ENCODE peak calls at places on chromosome 14, in five cellular contexts. One of them, this sample, is unnamed.

GRCh38 chr14:44788612-44789011 is 173.1 kb downstream of the KLHL28 start:
- DNase-seq in left ventricle myocardium inferior: no peak
- DNase-seq in body of pancreas: no peak
- DNase-seq in fibroblast of mammary gland: no peak
- DNase-seq in uterus: no peak
- DNase-seq in this sample: no peak

GRCh38 chr14:91872011-91872476 is 4.7 kb upstream of the TC2N start:
- DNase-seq in fibroblast of mammary gland: peak
- DNase-seq in left ventricle myocardium inferior: no peak
- DNase-seq in uterus: no peak
- DNase-seq in body of pancreas: peak
- DNase-seq in this sample: no peak

GRCh38 chr14:21068521-21069387 is 1.4 kb upstream of the ARHGEF40 start:
- DNase-seq in fibroblast of mammary gland: peak
- DNase-seq in uterus: peak
- DNase-seq in left ventricle myocardium inferior: peak
- DNase-seq in body of pancreas: peak
- DNase-seq in this sample: no peak

GRCh38 chr14:93533864-93534263 is 103.1 kb downstream of the UNC79 start:
- DNase-seq in body of pancreas: no peak
- DNase-seq in left ventricle myocardium inferior: no peak
- DNase-seq in uterus: no peak
- DNase-seq in fibroblast of mammary gland: no peak
- DNase-seq in this sample: no peak

GRCh38 chr14:46250113-46250703 is 401.4 kb downstream of the RPL10L start:
- DNase-seq in fibroblast of mammary gland: peak
- DNase-seq in uterus: no peak
- DNase-seq in left ventricle myocardium inferior: no peak
- DNase-seq in body of pancreas: no peak
- DNase-seq in this sample: no peak

GRCh38 chr14:64758711-64759554 is 54.7 kb downstream of the PLEKHG3 start:
- DNase-seq in body of pancreas: peak
- DNase-seq in fibroblast of mammary gland: peak
- DNase-seq in left ventricle myocardium inferior: peak
- DNase-seq in uterus: peak
- DNase-seq in this sample: peak

GRCh38 chr14:65132855-65133254 is 30.5 kb upstream of the MAX start:
- DNase-seq in left ventricle myocardium inferior: no peak
- DNase-seq in uterus: no peak
- DNase-seq in fibroblast of mammary gland: no peak
- DNase-seq in body of pancreas: no peak
- DNase-seq in this sample: no peak

GRCh38 chr14:69694730-69695663 is 71.9 kb upstream of the SRSF5 start:
- DNase-seq in body of pancreas: no peak
- DNase-seq in uterus: no peak
- DNase-seq in left ventricle myocardium inferior: no peak
- DNase-seq in fibroblast of mammary gland: no peak
- DNase-seq in this sample: no peak

GRCh38 chr14:64074961-64075619 is 219.1 kb downstream of the ESR2 start:
- DNase-seq in left ventricle myocardium inferior: no peak
- DNase-seq in uterus: no peak
- DNase-seq in body of pancreas: no peak
- DNase-seq in fibroblast of mammary gland: peak
- DNase-seq in this sample: peak

GRCh38 chr14:91388551-91388975 is 29.1 kb downstream of the CCDC88C start:
- DNase-seq in left ventricle myocardium inferior: no peak
- DNase-seq in uterus: no peak
- DNase-seq in body of pancreas: no peak
- DNase-seq in fibroblast of mammary gland: no peak
- DNase-seq in this sample: no peak

GRCh38 chr14:106277503-106277902 is 751.1 kb downstream of the TMEM121 start:
- DNase-seq in fibroblast of mammary gland: no peak
- DNase-seq in left ventricle myocardium inferior: no peak
- DNase-seq in uterus: no peak
- DNase-seq in body of pancreas: peak
- DNase-seq in this sample: no peak

GRCh38 chr14:25833341-25834121 is 764.3 kb downstream of the NOVA1 start:
- DNase-seq in uterus: peak
- DNase-seq in body of pancreas: peak
- DNase-seq in left ventricle myocardium inferior: no peak
- DNase-seq in fibroblast of mammary gland: peak
- DNase-seq in this sample: peak

GRCh38 chr14:52700701-52701172 is 5.4 kb upstream of the ERO1A start:
- DNase-seq in uterus: no peak
- DNase-seq in left ventricle myocardium inferior: no peak
- DNase-seq in fibroblast of mammary gland: peak
- DNase-seq in body of pancreas: peak
- DNase-seq in this sample: no peak

GRCh38 chr14:69917287-69917686 is 38.1 kb downstream of the SMOC1 start:
- DNase-seq in left ventricle myocardium inferior: no peak
- DNase-seq in uterus: no peak
- DNase-seq in fibroblast of mammary gland: peak
- DNase-seq in body of pancreas: no peak
- DNase-seq in this sample: no peak

GRCh38 chr14:100688598-100689499 is 37.8 kb upstream of the DLK1 start:
- DNase-seq in body of pancreas: no peak
- DNase-seq in fibroblast of mammary gland: peak
- DNase-seq in uterus: no peak
- DNase-seq in left ventricle myocardium inferior: no peak
- DNase-seq in this sample: peak

GRCh38 chr14:76056128-76056527 is 70.6 kb downstream of the IFT43 start:
- DNase-seq in left ventricle myocardium inferior: no peak
- DNase-seq in body of pancreas: no peak
- DNase-seq in uterus: no peak
- DNase-seq in fibroblast of mammary gland: peak
- DNase-seq in this sample: no peak

GRCh38 chr14:68790656-68791077 is 2.2 kb downstream of the ZFP36L1 start:
- DNase-seq in uterus: no peak
- DNase-seq in left ventricle myocardium inferior: no peak
- DNase-seq in body of pancreas: no peak
- DNase-seq in fibroblast of mammary gland: no peak
- DNase-seq in this sample: no peak

GRCh38 chr14:23695220-23695999 is 59.2 kb downstream of the DHRS2 start:
- DNase-seq in left ventricle myocardium inferior: peak
- DNase-seq in uterus: no peak
- DNase-seq in body of pancreas: peak
- DNase-seq in fibroblast of mammary gland: no peak
- DNase-seq in this sample: no peak

GRCh38 chr14:100592461-100592871 is 5.2 kb upstream of the BEGAIN start:
- DNase-seq in body of pancreas: no peak
- DNase-seq in left ventricle myocardium inferior: no peak
- DNase-seq in fibroblast of mammary gland: no peak
- DNase-seq in uterus: no peak
- DNase-seq in this sample: no peak

GRCh38 chr14:52694761-52695480 is 437 bp downstream of the ERO1A start:
- DNase-seq in uterus: no peak
- DNase-seq in fibroblast of mammary gland: peak
- DNase-seq in left ventricle myocardium inferior: peak
- DNase-seq in body of pancreas: peak
- DNase-seq in this sample: no peak

GRCh38 chr14:95901014-95901413 is 24.4 kb downstream of the TUNAR start:
- DNase-seq in fibroblast of mammary gland: peak
- DNase-seq in uterus: no peak
- DNase-seq in body of pancreas: no peak
- DNase-seq in left ventricle myocardium inferior: no peak
- DNase-seq in this sample: no peak

GRCh38 chr14:95098984-95099599 is 58.2 kb downstream of the DICER1 start:
- DNase-seq in body of pancreas: peak
- DNase-seq in uterus: peak
- DNase-seq in fibroblast of mammary gland: peak
- DNase-seq in left ventricle myocardium inferior: peak
- DNase-seq in this sample: no peak

GRCh38 chr14:94543450-94544123 is 17.7 kb upstream of the SERPINA4 start:
- DNase-seq in uterus: no peak
- DNase-seq in fibroblast of mammary gland: no peak
- DNase-seq in body of pancreas: peak
- DNase-seq in left ventricle myocardium inferior: no peak
- DNase-seq in this sample: no peak

DNA sequence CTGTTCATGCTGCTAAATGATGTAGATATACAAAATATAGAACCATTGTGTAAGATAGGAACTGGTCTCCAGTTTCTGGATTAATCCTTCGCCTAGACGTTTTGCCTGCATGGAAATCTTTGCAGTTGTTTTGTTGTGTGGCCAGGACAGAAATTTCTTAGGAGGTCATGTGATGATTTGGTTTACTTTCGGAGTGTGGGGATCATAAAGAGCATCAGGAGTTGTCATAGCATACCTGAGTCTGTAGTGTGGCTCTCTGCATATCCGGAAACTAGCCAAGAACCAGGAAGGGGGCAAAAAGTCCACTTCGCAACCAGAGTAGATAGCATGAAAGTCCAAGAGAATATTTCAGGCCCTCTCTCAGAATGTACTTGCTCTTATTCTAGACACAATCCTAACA is 3.1 kb downstream of the SAMD4A start:
- DNase-seq in left ventricle myocardium inferior: no peak
- DNase-seq in fibroblast of mammary gland: no peak
- DNase-seq in body of pancreas: no peak
- DNase-seq in uterus: no peak
- DNase-seq in this sample: no peak
- H3K4me3 ChIP-seq in left ventricle myocardium inferior: peak
- H3K4me3 ChIP-seq in fibroblast of mammary gland: peak
- H3K4me3 ChIP-seq in body of pancreas: no peak
- H3K4me3 ChIP-seq in uterus: no peak
- H3K4me3 ChIP-seq in this sample: no peak

GRCh38 chr14:36238666-36239363 is 62.3 kb upstream of the PTCSC3 start:
- DNase-seq in body of pancreas: no peak
- DNase-seq in uterus: no peak
- DNase-seq in left ventricle myocardium inferior: no peak
- DNase-seq in fibroblast of mammary gland: peak
- DNase-seq in this sample: no peak

GRCh38 chr14:36245223-36245622 is 68.7 kb upstream of the PTCSC3 start:
- DNase-seq in uterus: no peak
- DNase-seq in body of pancreas: no peak
- DNase-seq in left ventricle myocardium inferior: no peak
- DNase-seq in fibroblast of mammary gland: no peak
- DNase-seq in this sample: no peak

GRCh38 chr14:36243183-36243582 is 66.7 kb upstream of the PTCSC3 start:
- DNase-seq in left ventricle myocardium inferior: no peak
- DNase-seq in fibroblast of mammary gland: no peak
- DNase-seq in body of pancreas: no peak
- DNase-seq in uterus: no peak
- DNase-seq in this sample: no peak

DNA sequence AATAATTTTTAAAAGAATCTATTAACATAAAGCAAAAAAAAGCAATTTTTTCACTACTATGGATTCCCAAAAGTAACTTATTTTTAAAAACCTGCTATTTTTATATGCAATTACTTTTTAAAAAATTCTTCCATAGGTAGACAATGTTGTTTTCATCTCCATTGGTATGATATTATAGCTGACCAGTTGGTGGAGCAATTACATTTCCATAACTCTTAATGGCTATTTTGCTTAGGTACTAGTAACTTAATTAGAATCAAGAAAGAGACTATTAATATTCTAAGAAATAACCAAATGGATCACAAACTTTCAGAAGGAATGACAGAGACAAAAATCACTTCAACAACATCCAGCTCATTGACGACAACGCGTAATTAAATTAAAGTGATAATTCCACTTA is 64.7 kb upstream of the PTCSC3 start:
- DNase-seq in body of pancreas: no peak
- DNase-seq in left ventricle myocardium inferior: no peak
- DNase-seq in fibroblast of mammary gland: peak
- DNase-seq in uterus: no peak
- DNase-seq in this sample: no peak
- TF ChIP-seq CTCF in body of pancreas: no peak
- TF ChIP-seq CTCF in left ventricle myocardium inferior: no peak
- TF ChIP-seq CTCF in fibroblast of mammary gland: peak
- TF ChIP-seq CTCF in uterus: no peak
- TF ChIP-seq CTCF in this sample: peak

DNA sequence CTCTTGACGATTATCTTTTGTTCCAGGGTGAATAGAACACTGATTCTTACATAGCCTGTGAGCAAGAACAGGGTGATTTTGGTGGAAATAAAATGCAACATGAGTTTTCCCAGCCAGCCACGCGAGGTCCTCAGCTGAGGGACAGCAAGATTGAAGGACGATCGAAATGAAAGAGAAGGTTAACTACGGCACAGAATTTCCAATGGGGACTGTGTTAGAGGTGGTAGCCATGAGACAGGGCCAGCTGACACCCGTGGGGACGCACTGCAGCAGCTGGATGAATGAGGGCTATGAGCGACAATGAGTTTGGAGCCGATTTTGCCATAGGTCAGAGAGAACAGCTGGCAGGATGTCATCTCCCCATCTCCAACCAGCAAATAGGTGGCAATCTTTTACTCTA is 243.4 kb upstream of the PELI2 start:
- DNase-seq in uterus: no peak
- DNase-seq in left ventricle myocardium inferior: no peak
- DNase-seq in fibroblast of mammary gland: no peak
- DNase-seq in body of pancreas: peak
- DNase-seq in this sample: no peak
- H3K4me3 ChIP-seq in uterus: no peak
- H3K4me3 ChIP-seq in left ventricle myocardium inferior: no peak
- H3K4me3 ChIP-seq in fibroblast of mammary gland: no peak
- H3K4me3 ChIP-seq in body of pancreas: no peak
- H3K4me3 ChIP-seq in this sample: no peak

GRCh38 chr14:105201156-105201927 is 20.2 kb upstream of the NUDT14 start:
- DNase-seq in left ventricle myocardium inferior: no peak
- DNase-seq in fibroblast of mammary gland: no peak
- DNase-seq in body of pancreas: no peak
- DNase-seq in uterus: no peak
- DNase-seq in this sample: no peak
- TF ChIP-seq CTCF in left ventricle myocardium inferior: peak
- TF ChIP-seq CTCF in fibroblast of mammary gland: no peak
- TF ChIP-seq CTCF in body of pancreas: peak
- TF ChIP-seq CTCF in uterus: no peak
- TF ChIP-seq CTCF in this sample: peak

DNA sequence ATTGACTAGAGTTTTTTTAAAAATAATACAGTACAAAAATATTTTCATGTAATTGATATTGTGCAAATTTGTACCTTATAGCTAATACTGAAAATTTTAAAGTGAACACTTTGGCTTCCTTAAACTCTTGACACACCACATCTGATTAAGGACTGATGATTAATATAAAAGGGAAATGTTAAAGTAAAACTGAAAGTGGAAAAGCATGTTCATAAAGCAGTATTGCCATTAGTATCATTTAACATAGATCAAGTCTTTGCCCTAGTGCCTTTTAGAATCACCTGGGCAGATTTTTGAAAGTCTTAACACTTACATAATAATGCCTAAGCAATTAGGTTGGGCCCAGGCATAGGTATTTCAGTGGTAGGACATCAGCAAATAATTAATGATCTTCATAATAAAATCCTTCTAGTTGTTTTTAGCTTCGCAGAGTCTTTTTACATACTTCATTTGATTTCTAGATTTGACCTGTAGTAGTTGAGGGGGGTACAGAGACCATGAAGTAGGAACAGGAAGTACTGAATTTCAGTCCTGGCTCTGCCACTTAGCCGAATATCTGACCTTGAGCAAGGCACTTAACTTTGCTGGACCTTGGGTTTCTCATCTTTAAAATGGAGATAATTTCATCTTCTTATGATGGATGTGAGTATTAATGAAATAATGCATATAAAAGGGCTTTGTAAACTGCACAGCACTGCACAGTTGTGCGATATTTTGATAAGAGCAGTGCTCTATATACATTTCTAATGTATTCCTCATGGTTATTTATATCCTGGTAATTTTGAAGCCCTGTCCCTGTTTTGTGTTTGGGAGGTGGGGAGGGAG is 43.7 kb downstream of the MARK3 start:
- DNase-seq in body of pancreas: no peak
- DNase-seq in left ventricle myocardium inferior: no peak
- DNase-seq in uterus: no peak
- DNase-seq in fibroblast of mammary gland: no peak
- DNase-seq in this sample: no peak
- H3K4me3 ChIP-seq in body of pancreas: no peak
- H3K4me3 ChIP-seq in left ventricle myocardium inferior: no peak
- H3K4me3 ChIP-seq in uterus: no peak
- H3K4me3 ChIP-seq in fibroblast of mammary gland: no peak
- H3K4me3 ChIP-seq in this sample: no peak

This sample was measured in retinal pigment epithelial cell.